ENCODE peak calls at places on chromosomes 13 and 19, in ten cellular contexts. D is tibial nerve, G is esophagus muscularis mucosa, I is sigmoid colon, Q is stomach, Z is transverse colon, L is A549, H is suprapubic skin, W is K562, Y is GM12878. C is an unnamed sample.

GRCh38 chr19:30676990-30677679 is 305.0 kb downstream of the ZNF536 start:
- DNase-seq in Y (no peak), W (no peak), Q (no peak), H (no peak), Z (no peak), L (no peak), D (no peak), G (no peak), I (no peak), C (no peak)

GRCh38 chr19:51593138-51593890 is 22.2 kb downstream of the ZNF175 start:
- DNase-seq in Q (no peak), G (no peak), D (no peak), Y (no peak), Z (no peak), H (no peak), W (peak; percentile 20), L (no peak), I (no peak), C (no peak)

GRCh38 chr13:24083141-24083540 is 77.4 kb upstream of the SPATA13 start:
- DNase-seq in L (no peak), H (no peak), G (no peak), Q (no peak), W (no peak), D (no peak), Z (no peak), I (no peak), Y (no peak), C (no peak)

GRCh38 chr19:52492991-52493470 is 34.4 kb upstream of the ZNF808 start:
- DNase-seq in Q (no peak), I (no peak), Y (no peak), H (no peak), Z (no peak), W (no peak), G (no peak), D (no peak), L (no peak), C (no peak)

GRCh38 chr13:111912453-111912866 is 154.5 kb upstream of the SOX1 start:
- DNase-seq in Z (no peak), I (peak; percentile 27), H (peak; percentile 24), L (no peak), G (no peak), W (no peak), Y (no peak), Q (no peak), D (no peak), C (no peak)

GRCh38 chr13:44044544-44045178 is 165.0 kb downstream of the LACC1 start:
- DNase-seq in I (no peak), W (no peak), D (no peak), G (no peak), H (no peak), Q (no peak), Y (no peak), L (no peak), Z (no peak), C (no peak)

GRCh38 chr19:2764945-2765344 is 18.1 kb downstream of the SGTA start:
- DNase-seq in G (no peak), I (no peak), H (no peak), Y (no peak), D (no peak), Q (no peak), W (peak; percentile 7), L (no peak), Z (no peak), C (no peak)

GRCh38 chr13:33204130-33204927 is 81.2 kb downstream of the STARD13 start:
- DNase-seq in D (peak; percentile 53), H (peak; percentile 83), Z (peak; percentile 59), Q (peak; percentile 31), W (no peak), G (peak; percentile 93), L (no peak), I (peak; percentile 96), Y (peak; percentile 78), C (peak; percentile 47)

GRCh38 chr13:112743451-112744305 is 53.8 kb downstream of the ATP11A start:
- DNase-seq in D (no peak), Y (no peak), Q (no peak), H (no peak), G (no peak), Z (no peak), I (no peak), W (no peak), L (no peak), C (no peak)

GRCh38 chr19:23867895-23868294 is 46.8 kb upstream of the ZNF726 start:
- DNase-seq in Z (no peak), D (no peak), H (no peak), G (no peak), L (no peak), W (no peak), I (no peak), Y (no peak), Q (no peak), C (no peak)

GRCh38 chr13:33123066-33123940 is 107.1 kb downstream of the KL start:
- DNase-seq in L (no peak), Y (no peak), W (no peak), Z (no peak), G (no peak), D (no peak), I (peak; percentile 81), Q (no peak), H (peak; percentile 74), C (no peak)

GRCh38 chr13:106105153-106105552 is 430.3 kb downstream of the EFNB2 start:
- DNase-seq in D (no peak), I (no peak), L (no peak), G (no peak), Q (no peak), Y (no peak), H (no peak), Z (no peak), W (no peak), C (no peak)

GRCh38 chr13:95438297-95438696 is 114.2 kb upstream of the CLDN10 start:
- DNase-seq in H (no peak), G (no peak), L (no peak), Z (no peak), D (no peak), Y (no peak), Q (no peak), W (no peak), I (no peak), C (no peak)

DNA sequence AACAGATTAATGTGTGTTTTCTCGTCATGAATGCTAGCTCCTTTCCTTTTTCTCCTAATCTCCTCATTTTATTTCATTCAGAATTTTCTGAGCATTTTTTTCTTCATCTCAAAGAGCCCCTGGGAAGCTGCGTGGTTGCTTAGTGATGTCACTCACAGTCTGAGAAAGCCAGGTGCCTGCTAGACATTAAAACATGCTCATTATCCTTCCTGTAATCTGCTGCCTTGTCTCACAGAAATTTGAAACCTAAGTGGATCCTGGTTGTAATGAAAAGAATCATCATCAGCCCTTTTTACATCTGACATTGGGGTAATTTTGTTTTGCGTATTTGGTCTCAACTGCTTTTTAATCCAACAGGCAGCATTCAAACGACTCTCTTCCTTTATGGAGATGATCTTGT is 108.2 kb upstream of the RNF113B start:
- DNase-seq in G (no peak), L (no peak), Z (no peak), H (no peak), D (no peak), Y (no peak), I (no peak), W (no peak), Q (no peak), C (no peak)
- TF ChIP-seq EP300 in G (no peak), L (no peak), Z (no peak), H (no peak), D (no peak), Y (no peak), I (no peak), W (no peak), Q (no peak), C (no peak)

DNA sequence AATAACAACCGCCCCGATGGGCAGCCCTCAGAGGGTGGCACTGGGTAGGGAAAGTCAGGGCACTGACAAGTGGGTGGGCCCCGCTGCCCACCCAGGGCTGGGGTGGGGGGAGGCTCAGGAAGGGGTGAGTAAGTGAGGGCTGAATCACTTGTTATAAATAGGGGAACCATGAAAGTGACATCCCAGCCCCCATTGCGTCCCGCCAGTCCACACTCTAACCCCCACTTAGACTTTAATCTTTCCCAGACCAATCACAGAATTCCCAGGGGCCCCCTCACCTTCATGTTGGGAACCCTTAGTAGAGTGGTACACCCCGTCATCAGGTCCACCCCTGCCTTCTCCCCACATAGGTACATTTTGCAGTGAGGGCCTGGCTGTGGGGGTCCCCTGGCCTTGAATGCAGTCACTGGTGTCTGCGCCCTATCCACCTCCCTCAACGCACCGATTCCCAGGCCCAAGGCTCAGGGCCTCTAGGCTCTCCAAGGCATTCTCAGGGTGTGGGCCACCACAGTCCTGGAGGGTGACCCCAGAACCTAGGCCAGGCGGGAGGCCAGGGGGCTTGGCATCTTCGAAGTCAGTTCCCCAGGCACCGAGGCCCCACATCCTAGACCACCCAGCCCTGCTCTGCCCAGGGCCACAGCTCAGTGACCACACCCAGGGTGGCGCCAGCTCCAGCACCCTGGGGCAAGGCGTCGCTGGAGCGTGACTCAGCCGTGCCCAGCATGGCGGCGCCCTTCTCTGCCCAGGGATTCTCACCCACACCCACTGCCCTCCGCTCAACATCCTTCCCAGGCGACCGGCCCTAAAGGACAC is 36.8 kb upstream of the NANOS3 start:
- DNase-seq in Q (peak; percentile 75), H (peak; percentile 89), Y (no peak), G (no peak), I (peak; percentile 84), D (no peak), W (no peak), Z (peak; percentile 91), L (no peak), C (no peak)
- TF ChIP-seq POLR2A in Q (no peak), H (no peak), Y (peak; percentile 22), G (no peak), I (peak; percentile 24), D (no peak), W (no peak), Z (peak; percentile 82), L (peak; percentile 32), C (no peak)

DNA sequence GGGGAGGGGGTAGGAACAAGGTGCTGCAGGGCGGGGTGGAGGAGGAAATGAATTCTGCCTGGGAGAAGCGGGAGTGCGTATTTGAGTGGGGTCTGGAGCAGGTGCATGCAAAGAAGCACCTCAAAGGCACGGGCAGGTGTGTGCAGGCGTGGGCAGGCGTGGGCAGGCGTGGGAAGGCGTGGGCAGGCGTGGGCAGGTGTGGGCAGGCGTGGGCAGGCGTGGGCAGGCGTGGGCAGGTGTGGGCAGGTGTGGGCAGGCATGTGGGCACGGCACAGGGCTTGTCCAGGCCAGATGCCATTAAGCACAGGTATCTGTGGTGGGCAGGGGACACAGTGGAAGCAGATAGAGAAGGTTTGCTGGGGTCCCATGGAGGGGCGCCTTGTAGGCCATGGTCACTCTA is 130.5 kb upstream of the GJB6 start:
- DNase-seq in G (no peak), D (no peak), W (no peak), I (no peak), Y (no peak), H (no peak), L (no peak), Q (no peak), Z (no peak), C (no peak)
- H3K4me1 ChIP-seq in G (no peaks in the 10 kb centered on the region), D (no peaks in the 10 kb centered on the region), W (no peaks in the 10 kb centered on the region), I (no peaks in the 10 kb centered on the region), Y (no peaks in the 10 kb centered on the region), H (peaks cover 3% of the 10 kb centered on the region), L (peaks cover 28% of the 10 kb centered on the region), Q (no peaks in the 10 kb centered on the region), Z (no peaks in the 10 kb centered on the region), C (no peaks in the 10 kb centered on the region)

DNA sequence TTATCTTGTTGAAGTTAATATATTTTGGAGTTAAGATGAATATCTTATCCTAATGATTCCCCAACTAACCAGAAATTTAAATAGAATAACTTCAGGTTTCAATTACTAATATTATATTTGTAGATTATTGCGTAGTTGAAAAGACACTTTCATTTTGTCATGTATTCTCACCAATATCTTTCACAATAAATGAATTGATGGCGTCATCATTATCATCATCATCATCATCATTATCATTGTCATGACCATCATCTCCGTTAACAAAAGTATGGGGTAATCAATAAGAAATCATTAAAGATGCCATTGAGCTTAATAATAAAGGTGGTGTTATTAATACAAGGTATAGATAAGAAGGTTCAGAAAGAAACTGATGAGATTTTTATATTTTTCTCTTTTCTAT is 768.8 kb upstream of the SLC10A2 start:
- DNase-seq in W (no peak), Y (no peak), I (no peak), H (no peak), G (no peak), L (no peak), Q (no peak), D (no peak), Z (no peak), C (no peak)
- TF ChIP-seq EP300 in W (no peak), Y (no peak), I (no peak), H (no peak), G (no peak), L (no peak), Q (no peak), D (no peak), Z (no peak), C (no peak)

C was measured in ovary.